ENCODE peak calls at places on chromosome 14, in five cellular contexts. One of them, this sample, is unnamed.

GRCh38 chr14:31536201-31536960 is 24.8 kb upstream of the NUBPL start:
- DNase-seq in EH: no peak
- DNase-seq in esophagus muscularis mucosa: no peak
- DNase-seq in ascending aorta: no peak
- DNase-seq in T-helper 2 cell: no peak
- DNase-seq in this sample: no peak

GRCh38 chr14:97077253-97077653 is 280.1 kb downstream of the VRK1 start:
- DNase-seq in ascending aorta: peak
- DNase-seq in T-helper 2 cell: peak
- DNase-seq in esophagus muscularis mucosa: no peak
- DNase-seq in EH: no peak
- DNase-seq in this sample: no peak

GRCh38 chr14:99009875-99010274 is 262.1 kb downstream of the BCL11B start:
- DNase-seq in esophagus muscularis mucosa: no peak
- DNase-seq in T-helper 2 cell: peak
- DNase-seq in ascending aorta: peak
- DNase-seq in EH: no peak
- DNase-seq in this sample: no peak

GRCh38 chr14:20711275-20712069 is 22.9 kb downstream of the ANG start:
- DNase-seq in T-helper 2 cell: no peak
- DNase-seq in esophagus muscularis mucosa: no peak
- DNase-seq in ascending aorta: no peak
- DNase-seq in EH: no peak
- DNase-seq in this sample: no peak

GRCh38 chr14:35342160-35343010 is 50.2 kb downstream of the PSMA6 start:
- DNase-seq in esophagus muscularis mucosa: no peak
- DNase-seq in ascending aorta: peak
- DNase-seq in EH: peak
- DNase-seq in T-helper 2 cell: no peak
- DNase-seq in this sample: no peak

GRCh38 chr14:45610303-45610702 is 357.3 kb upstream of the MIS18BP1 start:
- DNase-seq in EH: peak
- DNase-seq in ascending aorta: no peak
- DNase-seq in T-helper 2 cell: no peak
- DNase-seq in esophagus muscularis mucosa: no peak
- DNase-seq in this sample: no peak

GRCh38 chr14:103444837-103445524 is 59.8 kb downstream of the MARK3 start:
- DNase-seq in esophagus muscularis mucosa: no peak
- DNase-seq in T-helper 2 cell: peak
- DNase-seq in ascending aorta: no peak
- DNase-seq in EH: peak
- DNase-seq in this sample: no peak

GRCh38 chr14:74645735-74646134 is 33.7 kb upstream of the LTBP2 start:
- DNase-seq in EH: no peak
- DNase-seq in T-helper 2 cell: no peak
- DNase-seq in ascending aorta: no peak
- DNase-seq in esophagus muscularis mucosa: no peak
- DNase-seq in this sample: no peak

This sample was measured in esophagus squamous epithelium.